ENCODE peak calls at places on chromosomes 3 and 15, in nine cellular contexts. C is tibial artery, F is heart left ventricle, J is astrocyte, Q is psoas muscle, M is pancreas, S is endothelial cell of umbilical vein, X is ovary, U is mammary epithelial cell. B is an unnamed sample. For H3K4me1, the result is how much of the 10 kb centered on the place peaks cover.

GRCh38 chr3:14372587-14372986 is 29.8 kb upstream of the SLC6A6 start:
- DNase-seq in Q (no peak), U (no peak), C (no peak), J (no peak), S (no peak), F (no peak), M (no peak), X (no peak), B (no peak)

GRCh38 chr3:71244153-71245051 is 339.1 kb downstream of the FOXP1 start:
- DNase-seq in F (peak), C (peak), S (no peak), Q (peak), J (no peak), X (peak), M (no peak), U (no peak), B (no peak)

GRCh38 chr3:10505791-10506585 is 602 bp upstream of the ATP2B2 start:
- DNase-seq in J (no peak), Q (no peak), F (no peak), M (no peak), S (no peak), C (no peak), X (no peak), U (no peak), B (no peak)

GRCh38 chr3:73624363-73625123 is at the start of gene PDZRN3:
- DNase-seq in M (peak), F (peak), Q (peak), X (peak), J (peak), S (peak), U (peak), C (peak), B (no peak)

GRCh38 chr3:187669675-187670504 is at the start of gene SST:
- DNase-seq in X (peak), F (peak), S (peak), U (peak), M (peak), J (peak), C (no peak), Q (peak), B (no peak)

GRCh38 chr3:74711913-74712512 is 97.6 kb upstream of the CNTN3 start:
- DNase-seq in C (no peak), U (no peak), J (no peak), X (no peak), F (no peak), M (no peak), Q (peak), S (no peak), B (no peak)

GRCh38 chr3:37531071-37531720 is 330.5 kb upstream of the CTDSPL start:
- DNase-seq in X (no peak), F (peak), U (no peak), J (no peak), S (peak), M (no peak), Q (no peak), C (no peak), B (no peak)

GRCh38 chr3:114307222-114307840 is 13.5 kb downstream of the TIGIT start:
- DNase-seq in Q (no peak), C (no peak), S (no peak), U (no peak), F (no peak), X (no peak), J (no peak), M (no peak), B (no peak)

GRCh38 chr15:36428102-36428845 is 151.2 kb upstream of the CDIN1 start:
- DNase-seq in S (peak), C (no peak), M (no peak), F (no peak), J (peak), X (no peak), Q (no peak), U (peak), B (no peak)

GRCh38 chr3:66592927-66593625 is 92.3 kb upstream of the LRIG1 start:
- DNase-seq in M (no peak), J (peak), Q (no peak), U (no peak), X (no peak), S (no peak), F (no peak), C (no peak), B (no peak)

DNA sequence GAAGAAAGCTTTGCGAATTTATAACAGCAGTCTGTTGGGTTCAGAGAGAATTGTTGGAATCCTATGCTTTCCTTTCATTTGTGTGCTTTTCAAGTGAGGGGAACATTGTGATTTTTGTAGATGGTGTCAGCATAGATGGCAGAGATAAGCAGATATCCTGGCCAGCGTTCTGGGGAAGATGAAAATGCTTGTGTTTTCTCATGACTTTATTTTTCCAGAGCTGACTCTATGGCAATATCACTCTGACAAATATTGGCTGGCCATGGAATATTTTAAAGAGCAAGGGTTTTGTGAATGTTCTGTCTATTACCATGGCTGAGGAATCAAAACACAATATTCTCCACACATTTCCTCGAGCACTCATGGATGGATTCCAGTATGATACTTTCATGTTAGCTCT is 108.8 kb downstream of the MITF start:
- DNase-seq in Q (no peak), U (no peak), J (peak), C (no peak), X (no peak), M (no peak), S (peak), F (no peak), B (no peak)
- H3K27ac ChIP-seq in Q (no peak), U (no peak), J (no peak), C (peak), X (no peak), M (no peak), S (no peak), F (no peak), B (no peak)

DNA sequence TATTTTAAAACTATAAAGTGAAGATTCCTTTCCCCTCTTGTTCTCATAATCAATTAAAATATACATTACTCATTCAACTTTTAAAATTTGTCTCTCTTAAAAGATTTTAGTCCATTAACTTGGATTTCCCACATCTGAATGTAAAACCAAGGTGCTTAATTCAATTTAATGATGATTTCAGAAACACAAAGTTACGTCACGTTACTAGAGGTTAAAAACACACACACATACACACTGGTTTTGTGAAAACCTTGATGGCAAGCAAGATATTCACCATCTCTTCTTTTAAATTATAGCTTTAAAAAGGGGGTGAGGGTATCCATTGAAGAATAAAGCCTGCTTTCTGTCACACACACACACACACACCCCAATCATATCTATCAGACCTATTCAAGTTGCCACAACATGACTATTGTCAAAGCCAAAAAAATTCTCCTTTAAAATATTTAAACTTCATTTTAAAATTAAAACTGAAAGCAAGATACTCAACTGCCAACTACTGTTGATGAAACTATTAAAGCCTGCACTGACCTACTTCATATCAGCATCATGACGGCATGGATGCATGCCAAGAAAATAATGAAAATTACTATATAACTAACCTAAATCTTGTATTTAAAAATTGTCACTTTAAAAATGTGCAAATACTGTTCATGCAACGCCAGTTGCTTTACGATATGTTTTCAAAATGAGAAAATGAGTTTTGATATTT is 2.1 kb downstream of the RFX7 start:
- DNase-seq in S (peak), C (no peak), U (no peak), Q (no peak), F (no peak), M (no peak), X (no peak), J (no peak), B (no peak)
- H3K4me3 ChIP-seq in S (peak), C (peak), U (peak), Q (peak), F (peak), M (peak), X (no peak), J (peak), B (no peak)

GRCh38 chr3:5186854-5187151 is 704 bp upstream of the EDEM1 start:
- DNase-seq in S (no peak), C (no peak), U (peak), F (no peak), M (no peak), J (peak), Q (no peak), X (no peak), B (no peak)

GRCh38 chr3:5190147-5190791 is 2.8 kb downstream of the EDEM1 start:
- DNase-seq in U (no peak), C (no peak), X (no peak), Q (no peak), F (no peak), S (no peak), J (no peak), M (no peak), B (no peak)

GRCh38 chr3:5187920-5188418 is 462 bp downstream of the EDEM1 start:
- DNase-seq in U (peak), J (no peak), Q (peak), X (peak), S (no peak), M (peak), C (peak), F (peak), B (peak)

GRCh38 chr3:5187152-5187919 is at the start of gene EDEM1:
- DNase-seq in F (peak), X (peak), C (peak), Q (peak), U (peak), S (peak), M (peak), J (peak), B (peak)

GRCh38 chr3:5188419-5189405 is 1.2 kb downstream of the EDEM1 start:
- DNase-seq in X (no peak), M (peak), S (peak), Q (no peak), C (no peak), J (no peak), F (peak), U (peak), B (peak)
- H3K4me1 ChIP-seq in X (under half), M (under half), S (under half), Q (under half), C (under half), J (under half), F (half or more), U (under half), B (under half)

GRCh38 chr3:133568294-133569014 is 5.0 kb upstream of the CDV3 start:
- DNase-seq in J (peak), S (peak), F (no peak), C (no peak), Q (no peak), M (no peak), U (peak), X (no peak), B (no peak)
- H3K27ac ChIP-seq in J (peak), S (peak), F (no peak), C (no peak), Q (no peak), M (no peak), U (peak), X (no peak), B (no peak)

GRCh38 chr3:32181801-32182200 is 56.7 kb upstream of the CMTM8 start:
- DNase-seq in M (no peak), C (no peak), Q (no peak), F (no peak), X (no peak), U (no peak), S (no peak), J (no peak), B (no peak)
- H3K4me3 ChIP-seq in M (no peak), C (no peak), Q (no peak), F (no peak), X (no peak), U (no peak), S (no peak), J (no peak), B (no peak)

GRCh38 chr3:49412632-49413337 is 562 bp downstream of the TCTA start:
- DNase-seq in C (no peak), Q (no peak), S (no peak), M (no peak), F (no peak), J (no peak), U (no peak), X (no peak), B (no peak)

GRCh38 chr3:49415931-49416601 is 3.8 kb downstream of the TCTA start:
- DNase-seq in S (no peak), J (no peak), Q (no peak), M (no peak), X (no peak), F (no peak), C (no peak), U (no peak), B (peak)

GRCh38 chr3:49413338-49413734 is 1.1 kb downstream of the TCTA start:
- DNase-seq in F (no peak), M (no peak), Q (no peak), S (no peak), U (no peak), J (no peak), C (no peak), X (no peak), B (no peak)

GRCh38 chr3:49416867-49417266 is 4.6 kb downstream of the TCTA start:
- DNase-seq in Q (no peak), F (no peak), C (no peak), M (no peak), U (no peak), J (no peak), X (no peak), S (no peak), B (no peak)

GRCh38 chr3:49414753-49415152 is 2.5 kb downstream of the TCTA start:
- DNase-seq in C (no peak), X (no peak), U (no peak), Q (no peak), S (no peak), M (no peak), F (no peak), J (no peak), B (no peak)
- H3K4me1 ChIP-seq in C (under half), X (under half), U (under half), Q (under half), S (under half), M (under half), F (half or more), J (under half), B (under half)

GRCh38 chr15:98854496-98854895 is 153.1 kb downstream of the PGPEP1L start:
- DNase-seq in U (no peak), J (no peak), F (peak), Q (no peak), X (no peak), M (no peak), C (peak), S (no peak), B (no peak)
- H3K27ac ChIP-seq in U (peak), J (peak), F (peak), Q (peak), X (no peak), M (no peak), C (peak), S (no peak), B (no peak)

GRCh38 chr3:13285007-13285567 is 135.0 kb downstream of the NUP210 start:
- DNase-seq in F (no peak), S (no peak), X (no peak), U (no peak), C (peak), Q (no peak), J (no peak), M (no peak), B (peak)

GRCh38 chr3:13283877-13284264 is 136.3 kb downstream of the NUP210 start:
- DNase-seq in Q (no peak), M (no peak), J (no peak), X (no peak), S (no peak), C (no peak), F (no peak), U (no peak), B (no peak)

GRCh38 chr3:13282528-13282985 is 137.6 kb downstream of the NUP210 start:
- DNase-seq in M (peak), X (no peak), C (peak), Q (no peak), S (no peak), J (no peak), F (no peak), U (no peak), B (no peak)

GRCh38 chr3:13281657-13282527 is 138.2 kb downstream of the NUP210 start:
- DNase-seq in Q (peak), X (no peak), M (peak), S (no peak), C (peak), U (no peak), F (peak), J (no peak), B (peak)

GRCh38 chr3:13282986-13283876 is 136.9 kb downstream of the NUP210 start:
- DNase-seq in J (no peak), U (peak), C (peak), M (peak), S (no peak), F (peak), Q (no peak), X (no peak), B (peak)
- H3K4me3 ChIP-seq in J (peak), U (peak), C (peak), M (peak), S (no peak), F (peak), Q (peak), X (peak), B (peak)